ENCODE peak calls at places on chromosomes 16 and 17, in six cellular contexts. One of them, this sample, is unnamed.

GRCh38 chr16:76607317-76607716 is 330.1 kb downstream of the CNTNAP4 start:
- DNase-seq in Peyer's patch: no peak
- DNase-seq in heart left ventricle: no peak
- DNase-seq in uterus: no peak
- DNase-seq in tibial nerve: no peak
- DNase-seq in IMR-90: no peak
- DNase-seq in this sample: no peak

GRCh38 chr16:23557779-23558330 is 328 bp downstream of the UBFD1 start:
- DNase-seq in Peyer's patch: no peak
- DNase-seq in heart left ventricle: no peak
- DNase-seq in uterus: no peak
- DNase-seq in tibial nerve: peak; percentile 23
- DNase-seq in IMR-90: peak; percentile 44
- DNase-seq in this sample: no peak

GRCh38 chr16:11302977-11303376 is 21.8 kb upstream of the PRM1 start:
- DNase-seq in Peyer's patch: no peak
- DNase-seq in heart left ventricle: no peak
- DNase-seq in uterus: no peak
- DNase-seq in tibial nerve: no peak
- DNase-seq in IMR-90: no peak
- DNase-seq in this sample: no peak

GRCh38 chr16:54048994-54049929 is 237.3 kb downstream of the IRX3 start:
- DNase-seq in Peyer's patch: no peak
- DNase-seq in heart left ventricle: no peak
- DNase-seq in uterus: no peak
- DNase-seq in tibial nerve: no peak
- DNase-seq in IMR-90: no peak
- DNase-seq in this sample: no peak

GRCh38 chr16:48580925-48581500 is 29.0 kb downstream of the N4BP1 start:
- DNase-seq in Peyer's patch: no peak
- DNase-seq in heart left ventricle: no peak
- DNase-seq in uterus: no peak
- DNase-seq in tibial nerve: no peak
- DNase-seq in IMR-90: no peak
- DNase-seq in this sample: peak; percentile 24

GRCh38 chr17:1056761-1057160 is 59.8 kb downstream of the TIMM22 start:
- DNase-seq in Peyer's patch: no peak
- DNase-seq in heart left ventricle: no peak
- DNase-seq in uterus: no peak
- DNase-seq in tibial nerve: no peak
- DNase-seq in IMR-90: no peak
- DNase-seq in this sample: no peak

GRCh38 chr17:16652847-16653366 is 743 bp downstream of the ZNF624 start:
- DNase-seq in Peyer's patch: no peak
- DNase-seq in heart left ventricle: no peak
- DNase-seq in uterus: no peak
- DNase-seq in tibial nerve: no peak
- DNase-seq in IMR-90: no peak
- DNase-seq in this sample: no peak

GRCh38 chr17:35087731-35088646 is 24.5 kb upstream of the RFFL start:
- DNase-seq in Peyer's patch: peak; percentile 76
- DNase-seq in heart left ventricle: peak; percentile 45
- DNase-seq in uterus: peak; percentile 42
- DNase-seq in tibial nerve: peak; percentile 26
- DNase-seq in IMR-90: peak; percentile 42
- DNase-seq in this sample: peak; percentile 72

GRCh38 chr17:78789663-78790181 is 7.6 kb upstream of the CYTH1 start:
- DNase-seq in Peyer's patch: no peak
- DNase-seq in heart left ventricle: peak; percentile 72
- DNase-seq in uterus: no peak
- DNase-seq in tibial nerve: peak; percentile 79
- DNase-seq in IMR-90: peak; percentile 89
- DNase-seq in this sample: no peak

GRCh38 chr17:347309-347708 is 5.3 kb downstream of the RPH3AL start:
- DNase-seq in Peyer's patch: no peak
- DNase-seq in heart left ventricle: no peak
- DNase-seq in uterus: no peak
- DNase-seq in tibial nerve: no peak
- DNase-seq in IMR-90: no peak
- DNase-seq in this sample: no peak

GRCh38 chr16:46974352-46974751 is 878 bp upstream of the DNAJA2 start:
- DNase-seq in Peyer's patch: no peak
- DNase-seq in heart left ventricle: no peak
- DNase-seq in uterus: no peak
- DNase-seq in tibial nerve: peak; percentile 11
- DNase-seq in IMR-90: no peak
- DNase-seq in this sample: no peak

GRCh38 chr16:705748-706188 is at the start of gene FBXL16:
- DNase-seq in Peyer's patch: no peak
- DNase-seq in heart left ventricle: no peak
- DNase-seq in uterus: no peak
- DNase-seq in tibial nerve: no peak
- DNase-seq in IMR-90: no peak
- DNase-seq in this sample: no peak

GRCh38 chr16:78996806-78997205 is 603.7 kb downstream of the MAF start:
- DNase-seq in Peyer's patch: no peak
- DNase-seq in heart left ventricle: no peak
- DNase-seq in uterus: no peak
- DNase-seq in tibial nerve: no peak
- DNase-seq in IMR-90: no peak
- DNase-seq in this sample: no peak

GRCh38 chr16:2007081-2007836 is 2.4 kb downstream of the ZNF598 start:
- DNase-seq in Peyer's patch: no peak
- DNase-seq in heart left ventricle: no peak
- DNase-seq in uterus: no peak
- DNase-seq in tibial nerve: no peak
- DNase-seq in IMR-90: no peak
- DNase-seq in this sample: no peak

GRCh38 chr16:29986231-29986630 is 9.2 kb downstream of the HIRIP3 start:
- DNase-seq in Peyer's patch: peak; percentile 43
- DNase-seq in heart left ventricle: no peak
- DNase-seq in uterus: no peak
- DNase-seq in tibial nerve: no peak
- DNase-seq in IMR-90: no peak
- DNase-seq in this sample: no peak

GRCh38 chr17:42459983-42460300 is 1.3 kb downstream of the ATP6V0A1 start:
- DNase-seq in Peyer's patch: no peak
- DNase-seq in heart left ventricle: no peak
- DNase-seq in uterus: no peak
- DNase-seq in tibial nerve: no peak
- DNase-seq in IMR-90: peak; percentile 62
- DNase-seq in this sample: peak; percentile 77

GRCh38 chr16:82899731-82900454 is 273.1 kb downstream of the CDH13 start:
- DNase-seq in Peyer's patch: no peak
- DNase-seq in heart left ventricle: no peak
- DNase-seq in uterus: no peak
- DNase-seq in tibial nerve: no peak
- DNase-seq in IMR-90: no peak
- DNase-seq in this sample: no peak

GRCh38 chr16:81813648-81814047 is 34.6 kb downstream of the PLCG2 start:
- DNase-seq in Peyer's patch: no peak
- DNase-seq in heart left ventricle: no peak
- DNase-seq in uterus: no peak
- DNase-seq in tibial nerve: no peak
- DNase-seq in IMR-90: no peak
- DNase-seq in this sample: no peak

GRCh38 chr16:56985288-56985961 is 3.9 kb upstream of the NLRC5 start:
- DNase-seq in Peyer's patch: peak; percentile 71
- DNase-seq in heart left ventricle: peak; percentile 54
- DNase-seq in uterus: peak; percentile 54
- DNase-seq in tibial nerve: peak; percentile 75
- DNase-seq in IMR-90: peak; percentile 85
- DNase-seq in this sample: peak; percentile 28

GRCh38 chr17:79201536-79202227 is 127.1 kb downstream of the ENGASE start:
- DNase-seq in Peyer's patch: no peak
- DNase-seq in heart left ventricle: no peak
- DNase-seq in uterus: no peak
- DNase-seq in tibial nerve: no peak
- DNase-seq in IMR-90: no peak
- DNase-seq in this sample: no peak

GRCh38 chr16:82660966-82661365 is 34.2 kb downstream of the CDH13 start:
- DNase-seq in Peyer's patch: no peak
- DNase-seq in heart left ventricle: no peak
- DNase-seq in uterus: no peak
- DNase-seq in tibial nerve: no peak
- DNase-seq in IMR-90: no peak
- DNase-seq in this sample: no peak

GRCh38 chr17:5011928-5012327 is 14.2 kb downstream of the KIF1C start:
- DNase-seq in Peyer's patch: no peak
- DNase-seq in heart left ventricle: no peak
- DNase-seq in uterus: no peak
- DNase-seq in tibial nerve: no peak
- DNase-seq in IMR-90: peak; percentile 72
- DNase-seq in this sample: peak; percentile 47

GRCh38 chr16:57728336-57729181 is 7.0 kb upstream of the KATNB1 start:
- DNase-seq in Peyer's patch: peak; percentile 10
- DNase-seq in heart left ventricle: no peak
- DNase-seq in uterus: no peak
- DNase-seq in tibial nerve: no peak
- DNase-seq in IMR-90: no peak
- DNase-seq in this sample: no peak

GRCh38 chr17:70834039-70834438 is 664.7 kb downstream of the KCNJ2 start:
- DNase-seq in Peyer's patch: no peak
- DNase-seq in heart left ventricle: no peak
- DNase-seq in uterus: no peak
- DNase-seq in tibial nerve: no peak
- DNase-seq in IMR-90: no peak
- DNase-seq in this sample: no peak

DNA sequence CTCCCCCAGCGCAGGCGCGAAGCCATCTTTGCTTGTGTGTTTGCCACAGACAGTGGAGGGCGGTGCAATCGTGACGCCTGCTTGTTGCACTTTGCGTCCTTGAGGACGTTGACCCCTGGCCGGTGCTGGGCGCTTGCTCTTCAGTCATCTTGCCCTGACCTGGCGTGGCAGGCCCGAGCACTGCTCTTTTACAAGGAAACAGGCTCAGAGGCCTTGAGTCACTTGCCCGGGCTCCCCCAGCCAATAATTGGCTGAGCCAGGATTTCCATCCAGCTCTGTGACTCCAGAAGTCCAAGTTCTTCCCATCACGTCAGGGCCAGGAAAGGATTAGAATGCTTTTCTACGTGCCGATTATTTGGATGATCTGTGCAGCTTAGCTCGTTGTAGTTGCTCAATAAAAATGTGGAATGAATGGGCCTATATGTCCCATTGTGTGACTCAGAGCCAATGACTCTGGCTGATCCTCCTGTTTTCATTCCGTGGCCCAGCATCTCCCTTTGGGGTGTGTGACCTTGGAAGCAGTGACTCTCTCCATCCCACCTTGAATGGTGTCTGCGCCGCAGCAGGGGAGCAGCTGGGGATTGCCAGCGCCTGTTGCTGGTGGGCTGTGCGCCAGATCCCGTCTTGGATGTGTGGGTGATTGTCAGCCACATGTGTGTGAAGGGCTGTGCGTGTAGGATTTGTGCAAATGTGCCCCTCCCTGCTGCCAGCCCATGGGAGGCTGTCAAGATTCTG is 214.1 kb downstream of the SEC14L1 start:
- DNase-seq in Peyer's patch: peak; percentile 84
- DNase-seq in heart left ventricle: peak; percentile 40
- DNase-seq in uterus: peak; percentile 91
- DNase-seq in tibial nerve: no peak
- DNase-seq in IMR-90: peak; percentile 98
- DNase-seq in this sample: no peak
- TF ChIP-seq POLR2A in Peyer's patch: no peak
- TF ChIP-seq POLR2A in heart left ventricle: no peak
- TF ChIP-seq POLR2A in uterus: no peak
- TF ChIP-seq POLR2A in tibial nerve: no peak
- TF ChIP-seq POLR2A in IMR-90: peak; percentile 27
- TF ChIP-seq POLR2A in this sample: no peak

GRCh38 chr16:88773812-88774291 is 11.2 kb downstream of the PIEZO1 start:
- DNase-seq in Peyer's patch: no peak
- DNase-seq in heart left ventricle: peak; percentile 75
- DNase-seq in uterus: no peak
- DNase-seq in tibial nerve: no peak
- DNase-seq in IMR-90: peak; percentile 93
- DNase-seq in this sample: peak; percentile 56
- TF ChIP-seq POLR2A in Peyer's patch: no peak
- TF ChIP-seq POLR2A in heart left ventricle: no peak
- TF ChIP-seq POLR2A in uterus: no peak
- TF ChIP-seq POLR2A in tibial nerve: no peak
- TF ChIP-seq POLR2A in IMR-90: peak; percentile 47
- TF ChIP-seq POLR2A in this sample: no peak

DNA sequence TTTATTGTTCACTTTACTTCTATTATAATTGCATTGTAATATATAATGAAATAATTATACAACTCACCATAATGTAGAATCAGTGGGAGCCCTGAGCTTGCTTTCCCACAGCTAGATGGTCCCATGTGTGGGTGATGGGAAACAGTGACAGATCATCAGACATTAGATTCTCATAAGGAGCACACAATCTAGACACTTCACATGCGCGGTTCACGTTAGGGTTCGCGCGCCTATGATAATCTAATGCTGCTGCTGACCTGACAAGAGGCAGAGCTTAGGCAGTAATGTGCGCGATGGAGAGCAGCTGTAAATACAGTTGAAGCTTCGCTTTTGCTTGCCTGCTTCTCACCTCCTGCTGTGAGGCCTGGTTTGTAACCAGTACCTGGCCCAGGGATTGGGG is 40.2 kb downstream of the BCAS3 start:
- DNase-seq in Peyer's patch: no peak
- DNase-seq in heart left ventricle: no peak
- DNase-seq in uterus: no peak
- DNase-seq in tibial nerve: no peak
- DNase-seq in IMR-90: no peak
- DNase-seq in this sample: no peak
- TF ChIP-seq POLR2A in Peyer's patch: no peak
- TF ChIP-seq POLR2A in heart left ventricle: no peak
- TF ChIP-seq POLR2A in uterus: no peak
- TF ChIP-seq POLR2A in tibial nerve: no peak
- TF ChIP-seq POLR2A in IMR-90: no peak
- TF ChIP-seq POLR2A in this sample: no peak

DNA sequence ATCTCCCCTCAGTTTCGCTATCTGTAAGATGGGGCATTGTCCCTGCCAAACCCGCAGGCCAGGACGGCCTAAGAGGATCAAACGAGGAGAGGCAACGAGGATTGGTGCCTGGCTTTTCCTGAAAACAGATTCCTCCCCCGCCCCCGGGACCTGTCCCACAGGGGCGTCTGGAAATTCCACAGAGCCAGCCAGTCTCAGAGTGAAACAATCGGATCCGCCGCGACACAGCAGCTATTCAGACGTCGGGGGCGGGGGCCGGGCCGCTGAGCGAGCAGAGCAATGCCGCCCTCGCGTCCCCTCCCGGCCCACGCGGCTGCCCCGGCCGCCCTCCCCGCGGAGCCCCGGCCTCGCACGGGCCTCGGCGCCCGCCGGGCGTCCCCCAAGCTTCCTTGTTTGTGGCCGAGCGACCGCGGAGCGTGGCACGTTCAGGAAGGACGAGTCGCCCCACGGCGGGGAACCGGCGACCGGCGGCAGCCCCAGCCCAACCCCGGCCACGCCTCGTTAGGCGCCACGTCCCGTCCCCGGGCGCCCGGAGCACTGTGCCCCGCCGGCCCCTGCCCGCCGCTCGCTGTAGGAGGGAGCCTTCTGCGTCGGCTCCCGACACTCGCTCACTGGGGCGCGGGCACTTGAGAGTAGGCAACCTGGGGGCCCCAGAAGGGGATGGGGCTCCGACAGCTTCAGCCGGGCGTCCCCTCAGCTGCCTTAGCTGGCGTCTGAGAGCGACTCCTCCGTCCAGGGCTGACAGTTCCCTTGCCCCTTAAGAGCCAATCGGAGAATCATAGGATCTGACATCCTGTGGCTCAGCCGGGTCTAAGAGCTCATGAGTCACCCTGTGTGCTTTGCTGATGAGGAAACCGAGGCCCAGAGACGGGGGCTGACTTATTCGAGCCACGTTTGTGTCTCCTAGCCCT is 29.7 kb upstream of the PHOSPHO1 start:
- DNase-seq in Peyer's patch: peak; percentile 73
- DNase-seq in heart left ventricle: peak; percentile 80
- DNase-seq in uterus: peak; percentile 31
- DNase-seq in tibial nerve: peak; percentile 24
- DNase-seq in IMR-90: peak; percentile 82
- DNase-seq in this sample: peak; percentile 87
- TF ChIP-seq POLR2A in Peyer's patch: no peak
- TF ChIP-seq POLR2A in heart left ventricle: no peak
- TF ChIP-seq POLR2A in uterus: no peak
- TF ChIP-seq POLR2A in tibial nerve: peak; percentile 8
- TF ChIP-seq POLR2A in IMR-90: peak; percentile 63
- TF ChIP-seq POLR2A in this sample: peak; percentile 76